ENCODE peak calls at places on chromosomes 4 and X, in six cellular contexts. One of them, this sample, is unnamed.

GRCh38 chr4:153267013-153267412 is 62.8 kb downstream of the TRIM2 start:
- DNase-seq in fibroblast of the aortic adventitia: no peak
- DNase-seq in epithelial cell of esophagus: no peak
- DNase-seq in ACHN: no peak
- DNase-seq in endothelial cell: no peak
- DNase-seq in stimulated activated CD4-positive, alpha-beta T cell treated with anti-CD3 and anti-CD28 coated beads, TNF-alpha, amount 100 ng/mL, for 4 hours: no peak
- DNase-seq in this sample: no peak

GRCh38 chr4:41305486-41305885 is 48.8 kb downstream of the UCHL1 start:
- DNase-seq in fibroblast of the aortic adventitia: no peak
- DNase-seq in epithelial cell of esophagus: no peak
- DNase-seq in ACHN: no peak
- DNase-seq in endothelial cell: no peak
- DNase-seq in stimulated activated CD4-positive, alpha-beta T cell treated with anti-CD3 and anti-CD28 coated beads, TNF-alpha, amount 100 ng/mL, for 4 hours: no peak
- DNase-seq in this sample: no peak

GRCh38 chr4:80189581-80189955 is 7.7 kb upstream of the PRDM8 start:
- DNase-seq in fibroblast of the aortic adventitia: no peak
- DNase-seq in epithelial cell of esophagus: no peak
- DNase-seq in ACHN: no peak
- DNase-seq in endothelial cell: no peak
- DNase-seq in stimulated activated CD4-positive, alpha-beta T cell treated with anti-CD3 and anti-CD28 coated beads, TNF-alpha, amount 100 ng/mL, for 4 hours: no peak
- DNase-seq in this sample: no peak

GRCh38 chr4:20248155-20248558 is 3.5 kb upstream of the SLIT2 start:
- DNase-seq in fibroblast of the aortic adventitia: peak
- DNase-seq in epithelial cell of esophagus: peak
- DNase-seq in ACHN: peak
- DNase-seq in endothelial cell: peak
- DNase-seq in stimulated activated CD4-positive, alpha-beta T cell treated with anti-CD3 and anti-CD28 coated beads, TNF-alpha, amount 100 ng/mL, for 4 hours: no peak
- DNase-seq in this sample: no peak

GRCh38 chr4:174528226-174528625 is 5.9 kb upstream of the HPGD start:
- DNase-seq in fibroblast of the aortic adventitia: no peak
- DNase-seq in epithelial cell of esophagus: peak
- DNase-seq in ACHN: no peak
- DNase-seq in endothelial cell: no peak
- DNase-seq in stimulated activated CD4-positive, alpha-beta T cell treated with anti-CD3 and anti-CD28 coated beads, TNF-alpha, amount 100 ng/mL, for 4 hours: no peak
- DNase-seq in this sample: no peak

GRCh38 chrX:154918060-154918483 is 31.9 kb downstream of the F8A1 start:
- DNase-seq in fibroblast of the aortic adventitia: peak
- DNase-seq in epithelial cell of esophagus: peak
- DNase-seq in ACHN: peak
- DNase-seq in endothelial cell: peak
- DNase-seq in stimulated activated CD4-positive, alpha-beta T cell treated with anti-CD3 and anti-CD28 coated beads, TNF-alpha, amount 100 ng/mL, for 4 hours: peak
- DNase-seq in this sample: peak

GRCh38 chr4:3010998-3011397 is 47.6 kb downstream of the GRK4 start:
- DNase-seq in fibroblast of the aortic adventitia: peak
- DNase-seq in epithelial cell of esophagus: peak
- DNase-seq in ACHN: no peak
- DNase-seq in endothelial cell: no peak
- DNase-seq in stimulated activated CD4-positive, alpha-beta T cell treated with anti-CD3 and anti-CD28 coated beads, TNF-alpha, amount 100 ng/mL, for 4 hours: no peak
- DNase-seq in this sample: no peak

GRCh38 chr4:107997001-107997788 is 7.5 kb downstream of the HADH start:
- DNase-seq in fibroblast of the aortic adventitia: peak
- DNase-seq in epithelial cell of esophagus: peak
- DNase-seq in ACHN: no peak
- DNase-seq in endothelial cell: no peak
- DNase-seq in stimulated activated CD4-positive, alpha-beta T cell treated with anti-CD3 and anti-CD28 coated beads, TNF-alpha, amount 100 ng/mL, for 4 hours: no peak
- DNase-seq in this sample: no peak

GRCh38 chrX:11363069-11363594 is 69.9 kb downstream of the AMELX start:
- DNase-seq in fibroblast of the aortic adventitia: no peak
- DNase-seq in epithelial cell of esophagus: no peak
- DNase-seq in ACHN: no peak
- DNase-seq in endothelial cell: no peak
- DNase-seq in stimulated activated CD4-positive, alpha-beta T cell treated with anti-CD3 and anti-CD28 coated beads, TNF-alpha, amount 100 ng/mL, for 4 hours: no peak
- DNase-seq in this sample: no peak